ENCODE peak calls at places on chromosomes 1 and 21, in four cellular contexts. V is A549, N is right lobe of liver, D is upper lobe of left lung. X is an unnamed sample. For H3K4me1 and H3K9me3, the result is how much of the 10 kb centered on the place peaks cover.

GRCh38 chr1:186244825-186245224 is 130.2 kb downstream of the TPR start:
- ATAC-seq in N (no peak), V (no peak), D (no peak), X (no peak)

GRCh38 chr1:209733409-209734192 is 22.3 kb upstream of the TRAF3IP3 start:
- ATAC-seq in D (no peak), N (peak), V (no peak), X (peak)

GRCh38 chr1:58011978-58012377 is 534.5 kb downstream of the OMA1 start:
- ATAC-seq in V (no peak), N (no peak), D (no peak), X (no peak)

GRCh38 chr21:45215214-45215613 is 72.5 kb downstream of the POFUT2 start:
- ATAC-seq in N (no peak), D (no peak), V (no peak), X (no peak)

GRCh38 chr1:166884971-166885370 is 8.9 kb upstream of the TADA1 start:
- ATAC-seq in D (no peak), N (no peak), V (no peak), X (no peak)

GRCh38 chr1:237340892-237341291 is 298.9 kb downstream of the RYR2 start:
- ATAC-seq in V (no peak), N (no peak), D (no peak), X (no peak)

GRCh38 chr1:232704694-232705680 is 75.1 kb upstream of the SIPA1L2 start:
- ATAC-seq in V (peak), D (peak), N (peak), X (peak)

GRCh38 chr21:43602277-43603229 is 56.7 kb downstream of the HSF2BP start:
- ATAC-seq in D (no peak), N (peak), V (no peak), X (no peak)

GRCh38 chr1:243408479-243408878 is 152.6 kb downstream of the SDCCAG8 start:
- ATAC-seq in D (no peak), N (peak), V (no peak), X (no peak)

GRCh38 chr1:46412853-46413595 is 18.9 kb downstream of the FAAH start:
- ATAC-seq in V (no peak), D (no peak), N (no peak), X (no peak)

GRCh38 chr1:224498574-224499170 is 64.1 kb upstream of the WDR26 start:
- ATAC-seq in V (no peak), D (no peak), N (no peak), X (no peak)

GRCh38 chr1:70706381-70707173 is 295.5 kb downstream of the CTH start:
- ATAC-seq in V (no peak), N (no peak), D (no peak), X (no peak)

GRCh38 chr1:157201767-157202166 is 63.6 kb upstream of the ETV3 start:
- ATAC-seq in N (no peak), V (no peak), D (peak), X (no peak)

GRCh38 chr1:184686540-184686939 is 68.1 kb downstream of the EDEM3 start:
- ATAC-seq in N (peak), V (no peak), D (no peak), X (no peak)

GRCh38 chr1:112702420-112703261 is 4.3 kb downstream of the RHOC start:
- ATAC-seq in D (no peak), N (no peak), V (no peak), X (no peak)

GRCh38 chr1:112699425-112700144 is 7.3 kb downstream of the RHOC start:
- ATAC-seq in V (no peak), N (no peak), D (no peak), X (no peak)

GRCh38 chr1:112702067-112702395 is 4.9 kb downstream of the RHOC start:
- ATAC-seq in V (no peak), N (no peak), D (no peak), X (no peak)

GRCh38 chr1:112700290-112701226 is 6.4 kb downstream of the RHOC start:
- ATAC-seq in V (peak), D (peak), N (peak), X (peak)

GRCh38 chr1:112701227-112702066 is 5.5 kb downstream of the RHOC start:
- ATAC-seq in N (no peak), D (no peak), V (no peak), X (no peak)
- H3K4me1 ChIP-seq in N (half or more), D (half or more), V (half or more), X (half or more)

GRCh38 chr1:160438935-160439334 is 38.6 kb downstream of the VANGL2 start:
- ATAC-seq in D (no peak), N (no peak), V (no peak), X (no peak)

GRCh38 chr1:160438320-160438918 is 38.1 kb downstream of the VANGL2 start:
- ATAC-seq in N (peak), V (no peak), D (no peak), X (no peak)

GRCh38 chr1:160437432-160438319 is 37.3 kb downstream of the VANGL2 start:
- ATAC-seq in V (no peak), N (peak), D (no peak), X (no peak)

GRCh38 chr1:160439718-160440117 is 39.4 kb downstream of the VANGL2 start:
- ATAC-seq in D (no peak), N (no peak), V (no peak), X (no peak)

DNA sequence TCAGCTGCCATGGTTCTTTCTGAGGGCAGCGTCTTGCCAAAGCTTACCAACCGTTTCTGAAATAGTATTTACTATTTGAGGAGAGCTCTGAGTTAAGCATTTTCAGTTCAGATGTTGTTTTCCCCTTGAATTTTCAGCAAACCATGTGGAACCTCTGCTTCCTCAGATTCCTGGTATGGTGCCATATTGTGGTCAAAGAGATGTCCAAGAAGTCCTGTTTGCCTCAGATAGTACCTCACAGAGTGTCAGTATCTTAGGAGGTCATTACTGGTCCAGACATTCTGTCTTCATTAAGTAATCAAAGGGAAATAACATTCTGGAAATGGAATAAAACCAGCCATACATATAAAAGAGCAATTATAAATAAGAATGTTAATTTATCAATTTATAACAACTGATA is 36.6 kb downstream of the VANGL2 start:
- ATAC-seq in D (no peak), V (no peak), N (no peak), X (no peak)
- TF ChIP-seq POLR2A in D (no peak), V (no peak), N (no peak), X (no peak)

GRCh38 chr1:106798991-106799390 is 257.5 kb upstream of the PRMT6 start:
- ATAC-seq in D (no peak), N (no peak), V (no peak), X (no peak)
- H3K9me3 ChIP-seq in D (under half), N (under half), V (under half), X (under half)

DNA sequence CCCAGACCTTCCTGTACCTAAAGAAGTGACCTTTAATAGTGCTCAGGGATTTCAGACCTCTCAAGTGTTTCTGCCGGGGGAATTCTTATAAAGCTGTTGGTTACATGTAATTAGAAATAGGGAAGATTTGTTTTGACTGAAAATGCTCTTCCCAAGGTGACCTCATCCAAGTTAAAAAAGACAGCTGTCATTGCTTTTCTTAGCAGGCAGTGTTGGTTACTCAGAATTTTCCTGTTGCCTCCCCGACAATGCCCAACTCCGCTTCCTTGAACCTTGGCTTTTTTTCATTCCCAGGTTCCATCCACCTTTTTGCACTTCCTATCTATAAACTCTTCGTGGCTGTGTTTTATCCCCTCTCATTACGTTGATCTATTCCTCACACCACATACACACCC is 807 bp upstream of the DPH5 start:
- ATAC-seq in V (no peak), D (no peak), N (no peak), X (no peak)
- H3K4me1 ChIP-seq in V (under half), D (under half), N (under half), X (under half)

GRCh38 chr1:23800396-23801337 is at the start of gene GALE:
- ATAC-seq in N (peak), D (peak), V (peak), X (peak)
- TF ChIP-seq POLR2A in N (peak), D (peak), V (peak), X (peak)

DNA sequence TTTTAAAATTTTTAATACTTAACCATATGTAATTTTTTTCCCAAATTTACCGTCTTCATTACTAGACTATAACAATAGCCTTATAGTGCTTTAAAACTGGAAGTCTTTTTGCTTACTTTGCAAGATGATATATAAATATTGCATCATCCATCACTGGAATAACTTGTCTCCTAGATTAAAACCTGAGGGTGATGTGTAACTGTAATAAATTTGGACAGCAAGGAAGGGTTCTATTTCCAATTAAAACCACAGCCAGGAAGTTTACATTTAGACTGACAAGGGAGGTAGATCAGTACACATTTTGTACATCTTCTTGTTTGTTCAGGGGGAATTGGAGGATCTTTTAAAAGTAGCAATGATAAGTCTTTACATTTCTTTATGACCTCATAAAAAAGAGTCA is 21.9 kb downstream of the NTNG1 start:
- ATAC-seq in D (no peak), V (no peak), N (no peak), X (no peak)
- H3K9me3 ChIP-seq in D (under half), V (under half), N (under half), X (under half)

GRCh38 chr1:30808067-30808662 is 50.6 kb upstream of the LAPTM5 start:
- ATAC-seq in D (no peak), V (no peak), N (no peak), X (no peak)

GRCh38 chr1:30812093-30812492 is 54.5 kb upstream of the LAPTM5 start:
- ATAC-seq in V (no peak), N (no peak), D (no peak), X (no peak)

GRCh38 chr1:30810416-30811105 is 53.0 kb upstream of the LAPTM5 start:
- ATAC-seq in V (no peak), D (no peak), N (no peak), X (no peak)

GRCh38 chr1:30809514-30810263 is 52.1 kb upstream of the LAPTM5 start:
- ATAC-seq in N (no peak), D (peak), V (peak), X (peak)

GRCh38 chr1:30811187-30811586 is 53.6 kb upstream of the LAPTM5 start:
- ATAC-seq in D (no peak), V (no peak), N (no peak), X (no peak)
- H3K4me1 ChIP-seq in D (under half), V (under half), N (under half), X (under half)

DNA sequence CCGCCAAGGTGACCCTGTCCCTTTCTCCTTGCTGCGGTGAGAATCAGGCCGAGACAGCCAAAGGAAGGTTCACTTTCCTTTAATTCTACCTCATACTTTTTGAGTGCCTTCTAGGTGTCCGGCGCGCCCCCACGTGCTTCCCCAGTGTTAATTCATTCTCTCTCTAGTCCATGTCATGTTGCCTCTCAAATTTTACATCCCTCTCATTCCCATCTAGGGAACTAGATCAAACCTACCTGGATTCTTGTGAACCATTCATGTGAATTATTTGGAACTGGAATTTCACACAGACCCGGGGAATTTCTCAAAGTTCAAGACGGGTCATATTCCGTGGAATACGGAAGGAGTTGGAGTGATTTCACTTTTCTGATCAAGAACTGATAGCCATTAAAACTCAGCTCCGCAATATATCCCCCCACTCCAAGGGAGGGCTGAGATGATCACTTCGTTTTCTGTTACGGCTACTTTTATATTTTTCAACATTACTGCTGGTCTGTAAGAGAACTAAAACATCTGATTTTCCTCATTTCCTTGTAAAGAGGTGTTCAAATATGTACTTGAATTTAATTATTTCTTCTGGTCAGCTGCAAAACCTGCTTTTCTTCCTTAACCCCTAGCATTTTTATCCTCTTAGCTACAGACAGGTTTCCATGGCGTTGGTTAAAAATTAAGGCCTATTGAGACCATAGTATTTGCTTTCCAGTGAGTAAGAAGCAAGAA is 1.0 kb upstream of the ENO1 start:
- ATAC-seq in N (no peak), D (no peak), V (peak), X (no peak)
- TF ChIP-seq POLR2A in N (no peak), D (no peak), V (no peak), X (no peak)

GRCh38 chr1:96565546-96565945 is 156.0 kb upstream of the PTBP2 start:
- ATAC-seq in V (no peak), D (no peak), N (no peak), X (no peak)
- H3K9me3 ChIP-seq in V (under half), D (under half), N (under half), X (under half)